ENCODE peak calls at places on chromosomes 7 and 10, in four cellular contexts. V, D, J and K are unnamed samples.
A peak's percentile ranks its signal among the peaks of the same experiment; 100 is the strongest.

GRCh38 chr7:157396316-157397035 is 59.7 kb downstream of the DNAJB6 start:
- DNase-seq in V (no peak), D (no peak), J (no peak), K (no peak)

GRCh38 chr10:122252805-122253204 is 18.3 kb upstream of the BTBD16 start:
- DNase-seq in V (no peak), D (no peak), J (no peak), K (no peak)

GRCh38 chr10:121406823-121407545 is 191.3 kb downstream of the FGFR2 start:
- DNase-seq in V (no peak), D (no peak), J (no peak), K (no peak)

GRCh38 chr7:105913947-105914346 is 37.5 kb upstream of the ATXN7L1 start:
- DNase-seq in V (no peak), D (no peak), J (no peak), K (no peak)

GRCh38 chr7:72706521-72706920 is 121.5 kb downstream of the TYW1B start:
- DNase-seq in V (no peak), D (no peak), J (no peak), K (no peak)

GRCh38 chr10:61943699-61944444 is 42.4 kb downstream of the ARID5B start:
- DNase-seq in V (no peak), D (no peak), J (no peak), K (peak; percentile 80)

GRCh38 chr10:74199315-74199714 is 48.3 kb downstream of the ADK start:
- DNase-seq in V (no peak), D (no peak), J (no peak), K (no peak)

GRCh38 chr10:1715821-1716220 is 21.5 kb downstream of the ADARB2 start:
- DNase-seq in V (peak; percentile 60), D (peak; percentile 33), J (peak; percentile 50), K (no peak)

GRCh38 chr10:26574783-26575182 is 122.7 kb upstream of the PDSS1 start:
- DNase-seq in V (no peak), D (peak; percentile 67), J (no peak), K (no peak)

GRCh38 chr7:39950473-39951155 is 558 bp downstream of the CDK13 start:
- DNase-seq in V (peak; percentile 38), D (no peak), J (no peak), K (peak; percentile 46)

GRCh38 chr10:86969421-86970041 is 1.2 kb downstream of the ADIRF start:
- DNase-seq in V (peak; percentile 10), D (no peak), J (no peak), K (peak; percentile 56)

GRCh38 chr10:11525503-11525902 is 85.9 kb downstream of the USP6NL start:
- DNase-seq in V (no peak), D (no peak), J (no peak), K (no peak)

GRCh38 chr7:80348221-80348620 is 163.6 kb downstream of the GNAT3 start:
- DNase-seq in V (no peak), D (no peak), J (no peak), K (no peak)

GRCh38 chr7:80350430-80350829 is 161.4 kb downstream of the GNAT3 start:
- DNase-seq in V (no peak), D (no peak), J (no peak), K (no peak)

GRCh38 chr7:80347173-80347572 is 164.7 kb downstream of the GNAT3 start:
- DNase-seq in V (no peak), D (no peak), J (no peak), K (no peak)

DNA sequence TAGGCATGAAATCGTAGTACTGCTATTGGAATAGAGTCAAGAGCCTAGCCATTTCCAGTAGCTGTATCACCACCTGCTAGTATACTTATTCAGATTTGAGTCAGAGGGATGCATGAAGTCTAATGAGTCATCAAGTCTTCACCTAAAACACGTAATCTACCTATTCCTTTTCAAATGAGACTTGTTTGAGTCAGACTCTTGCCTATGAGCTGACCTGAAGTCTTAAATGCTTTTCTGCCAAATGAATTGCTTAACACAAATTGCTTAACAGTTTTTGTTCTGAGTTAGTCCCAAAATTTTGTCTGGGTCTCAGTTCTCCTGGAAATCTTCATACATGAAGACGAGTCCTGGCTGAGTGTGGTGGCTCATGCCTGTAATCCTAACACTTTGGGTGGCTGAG is 165.2 kb downstream of the GNAT3 start:
- DNase-seq in V (no peak), D (no peak), J (peak; percentile 10), K (no peak)
- TF ChIP-seq MAX in V (no peak), D (no peak), J (no peak), K (no peak)

DNA sequence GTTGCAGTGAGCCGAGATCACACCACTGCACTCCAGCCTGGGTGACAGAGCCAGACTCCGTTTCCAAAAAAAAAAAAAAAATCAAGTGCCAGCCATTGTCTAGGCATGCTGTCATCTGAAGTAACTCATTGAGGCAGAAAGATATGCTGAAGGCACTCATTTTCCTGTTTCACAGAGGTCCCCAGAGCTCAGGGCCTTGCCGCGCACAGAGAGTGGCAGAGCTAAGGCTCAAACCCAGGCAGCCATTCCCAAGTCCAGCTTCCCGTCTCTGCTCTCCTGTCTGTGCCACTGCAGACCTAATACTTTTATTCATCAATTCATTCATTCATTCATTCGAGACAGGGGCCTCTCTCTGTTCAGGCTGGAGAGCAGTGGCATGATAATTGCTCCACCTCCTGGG is 3.5 kb downstream of the GRIFIN start:
- DNase-seq in V (no peak), D (no peak), J (no peak), K (no peak)
- TF ChIP-seq MAX in V (no peak), D (no peak), J (no peak), K (no peak)

GRCh38 chr7:42460948-42461347 is 223.9 kb upstream of the GLI3 start:
- DNase-seq in V (no peak), D (no peak), J (no peak), K (no peak)

GRCh38 chr7:42456756-42457276 is 219.8 kb upstream of the GLI3 start:
- DNase-seq in V (no peak), D (no peak), J (no peak), K (no peak)

GRCh38 chr7:42460148-42460547 is 223.1 kb upstream of the GLI3 start:
- DNase-seq in V (no peak), D (no peak), J (no peak), K (no peak)

GRCh38 chr7:42456267-42456666 is 219.3 kb upstream of the GLI3 start:
- DNase-seq in V (no peak), D (no peak), J (no peak), K (no peak)

GRCh38 chr7:42457663-42458062 is 220.7 kb upstream of the GLI3 start:
- DNase-seq in V (no peak), D (no peak), J (no peak), K (no peak)
- TF ChIP-seq MAX in V (no peak), D (no peak), J (no peak), K (no peak)

GRCh38 chr7:92730808-92731207 is 105.6 kb downstream of the CDK6 start:
- DNase-seq in V (no peak), D (no peak), J (no peak), K (no peak)

GRCh38 chr7:92729751-92730150 is 106.6 kb downstream of the CDK6 start:
- DNase-seq in V (no peak), D (no peak), J (no peak), K (no peak)

GRCh38 chr7:92729172-92729571 is 107.2 kb downstream of the CDK6 start:
- DNase-seq in V (no peak), D (no peak), J (no peak), K (no peak)

GRCh38 chr7:92732451-92733036 is 103.8 kb downstream of the CDK6 start:
- DNase-seq in V (no peak), D (no peak), J (no peak), K (peak; percentile 42)

DNA sequence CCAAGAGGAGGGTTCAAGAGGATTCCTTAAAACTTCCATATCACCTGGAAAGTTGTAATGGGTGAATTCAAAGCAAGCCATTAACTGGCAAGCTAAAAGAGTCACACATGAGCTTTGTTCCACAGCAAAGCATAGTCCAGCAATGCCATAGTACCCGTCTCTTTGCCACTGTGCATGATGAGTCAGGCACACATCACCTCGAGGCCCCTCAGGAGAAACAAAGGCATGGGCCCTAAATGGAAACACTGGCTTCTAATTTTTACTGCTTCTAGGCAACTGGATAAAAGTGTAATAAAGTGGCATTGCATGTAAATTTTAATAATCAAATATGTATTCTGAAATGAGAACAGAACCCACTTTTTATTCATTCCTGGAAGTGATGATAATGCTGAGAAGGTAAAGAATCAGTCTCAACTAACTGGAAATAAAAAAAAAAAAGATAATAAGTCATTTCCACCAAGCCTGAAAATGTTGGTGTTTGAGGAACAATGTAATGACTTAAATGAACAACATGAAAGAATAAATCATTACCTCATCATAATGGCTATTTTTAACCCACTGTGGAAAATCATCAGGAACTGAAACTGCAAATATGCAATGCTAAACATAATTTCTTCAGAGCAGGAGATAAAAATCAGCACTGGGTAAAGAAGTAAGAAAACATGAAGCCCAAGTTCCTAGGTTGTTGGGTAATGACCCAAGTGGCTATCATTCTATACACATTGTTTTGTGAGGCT is 104.9 kb downstream of the CDK6 start:
- DNase-seq in V (no peak), D (no peak), J (no peak), K (peak; percentile 75)
- TF ChIP-seq MAX in V (no peak), D (no peak), J (no peak), K (no peak)

DNA sequence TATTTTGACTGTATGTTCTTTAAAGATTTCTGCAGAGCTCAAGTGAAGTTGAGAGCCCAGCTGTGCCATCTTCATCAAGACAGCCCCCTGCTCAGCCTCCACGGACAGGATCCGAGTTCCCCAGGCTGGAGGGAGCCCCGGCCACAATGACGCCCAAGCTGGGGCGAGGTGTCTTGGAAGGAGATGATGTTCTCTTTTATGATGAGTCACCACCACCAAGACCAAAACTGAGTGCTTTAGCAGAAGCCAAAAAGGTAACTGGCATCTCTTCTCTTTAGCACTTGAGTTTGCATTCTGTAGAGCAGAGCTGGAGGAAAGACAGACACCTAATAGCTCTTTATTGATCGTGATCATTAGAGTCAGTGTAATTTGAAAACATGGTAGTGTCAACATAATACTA is 33.7 kb downstream of the MCM10 start:
- DNase-seq in V (no peak), D (no peak), J (no peak), K (no peak)
- TF ChIP-seq MAX in V (no peak), D (no peak), J (no peak), K (no peak)

GRCh38 chr10:113213041-113213440 is 263.0 kb downstream of the TCF7L2 start:
- DNase-seq in V (no peak), D (no peak), J (no peak), K (no peak)

GRCh38 chr10:113214331-113214730 is 264.3 kb downstream of the TCF7L2 start:
- DNase-seq in V (no peak), D (no peak), J (no peak), K (no peak)

GRCh38 chr10:113219446-113219845 is 269.4 kb downstream of the TCF7L2 start:
- DNase-seq in V (no peak), D (no peak), J (no peak), K (no peak)

GRCh38 chr10:113221756-113222168 is 271.7 kb downstream of the TCF7L2 start:
- DNase-seq in V (no peak), D (no peak), J (peak; percentile 18), K (no peak)

GRCh38 chr10:113216068-113216467 is 266.0 kb downstream of the TCF7L2 start:
- DNase-seq in V (no peak), D (no peak), J (peak; percentile 9), K (no peak)
- TF ChIP-seq MAX in V (no peak), D (no peak), J (no peak), K (no peak)

GRCh38 chr7:129363-130221 is 62.8 kb upstream of the FAM20C start:
- DNase-seq in V (no peak), D (no peak), J (no peak), K (no peak)
- TF ChIP-seq MAX in V (no peak), D (no peak), J (no peak), K (no peak)

DNA sequence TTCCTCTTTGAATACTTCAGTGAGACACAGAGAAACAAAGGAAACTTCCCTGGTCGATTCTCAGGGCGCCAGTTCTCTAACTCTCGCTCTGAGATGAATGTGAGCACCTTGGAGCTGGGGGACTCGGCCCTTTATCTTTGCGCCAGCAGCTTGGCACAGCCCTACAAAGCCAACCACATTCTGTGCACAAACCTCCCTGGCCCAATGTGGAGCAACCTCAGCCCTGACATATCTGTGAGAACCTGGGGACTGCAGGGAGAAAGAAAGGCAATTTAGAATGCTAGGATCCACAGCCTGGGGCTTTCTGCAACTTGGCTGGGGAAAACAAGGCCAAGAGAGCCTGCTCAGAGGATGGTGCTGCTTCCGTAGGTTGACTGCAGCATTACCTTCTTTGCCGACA is 63.5 kb upstream of the PRSS58 start:
- DNase-seq in V (no peak), D (no peak), J (no peak), K (no peak)
- TF ChIP-seq MAX in V (no peak), D (no peak), J (no peak), K (no peak)